ENCODE peak calls at places on chromosome X, in nine cellular contexts. One of them, this sample, is unnamed.

GRCh38 chrX:48761674-48762471 is at the start of gene GLOD5:
- DNase-seq in effector memory CD4-positive, alpha-beta T cell: no peak
- DNase-seq in RWPE2: no peak
- DNase-seq in tibial artery: no peak
- DNase-seq in HepG2: peak
- DNase-seq in GM12864: no peak
- DNase-seq in GM23248: no peak
- DNase-seq in brain microvascular endothelial cell: no peak
- DNase-seq in mesendoderm: peak
- DNase-seq in this sample: peak

GRCh38 chrX:66633541-66633940 is 5.3 kb downstream of the EDA2R start:
- DNase-seq in effector memory CD4-positive, alpha-beta T cell: no peak
- DNase-seq in brain microvascular endothelial cell: peak
- DNase-seq in mesendoderm: no peak
- DNase-seq in tibial artery: no peak
- DNase-seq in GM23248: peak
- DNase-seq in RWPE2: no peak
- DNase-seq in GM12864: no peak
- DNase-seq in HepG2: no peak
- DNase-seq in this sample: peak

GRCh38 chrX:110146521-110146920 is 143.6 kb downstream of the TMEM164 start:
- DNase-seq in RWPE2: no peak
- DNase-seq in HepG2: peak
- DNase-seq in mesendoderm: peak
- DNase-seq in GM23248: peak
- DNase-seq in GM12864: no peak
- DNase-seq in brain microvascular endothelial cell: peak
- DNase-seq in tibial artery: peak
- DNase-seq in effector memory CD4-positive, alpha-beta T cell: no peak
- DNase-seq in this sample: no peak

GRCh38 chrX:1398431-1399340 is 6.8 kb upstream of the SLC25A6 start:
- DNase-seq in brain microvascular endothelial cell: no peak
- DNase-seq in tibial artery: no peak
- DNase-seq in effector memory CD4-positive, alpha-beta T cell: no peak
- DNase-seq in GM12864: no peak
- DNase-seq in GM23248: no peak
- DNase-seq in RWPE2: no peak
- DNase-seq in HepG2: no peak
- DNase-seq in mesendoderm: no peak
- DNase-seq in this sample: no peak

GRCh38 chrX:142978130-142978684 is 47.5 kb upstream of the SPANXN4 start:
- DNase-seq in HepG2: no peak
- DNase-seq in mesendoderm: no peak
- DNase-seq in GM23248: no peak
- DNase-seq in RWPE2: no peak
- DNase-seq in tibial artery: no peak
- DNase-seq in GM12864: peak
- DNase-seq in effector memory CD4-positive, alpha-beta T cell: no peak
- DNase-seq in brain microvascular endothelial cell: no peak
- DNase-seq in this sample: no peak

GRCh38 chrX:119698835-119699234 is 5.9 kb upstream of the SEPTIN6 start:
- DNase-seq in GM12864: no peak
- DNase-seq in RWPE2: no peak
- DNase-seq in GM23248: peak
- DNase-seq in HepG2: peak
- DNase-seq in mesendoderm: peak
- DNase-seq in effector memory CD4-positive, alpha-beta T cell: no peak
- DNase-seq in tibial artery: no peak
- DNase-seq in brain microvascular endothelial cell: peak
- DNase-seq in this sample: peak

GRCh38 chrX:87808576-87809243 is 291.1 kb downstream of the KLHL4 start:
- DNase-seq in mesendoderm: no peak
- DNase-seq in HepG2: no peak
- DNase-seq in tibial artery: no peak
- DNase-seq in effector memory CD4-positive, alpha-beta T cell: no peak
- DNase-seq in GM23248: no peak
- DNase-seq in GM12864: no peak
- DNase-seq in brain microvascular endothelial cell: no peak
- DNase-seq in RWPE2: no peak
- DNase-seq in this sample: no peak

GRCh38 chrX:43693602-43694406 is 37.7 kb downstream of the MAOA start:
- DNase-seq in mesendoderm: no peak
- DNase-seq in RWPE2: no peak
- DNase-seq in brain microvascular endothelial cell: no peak
- DNase-seq in effector memory CD4-positive, alpha-beta T cell: no peak
- DNase-seq in GM12864: no peak
- DNase-seq in HepG2: peak
- DNase-seq in GM23248: no peak
- DNase-seq in tibial artery: no peak
- DNase-seq in this sample: peak

GRCh38 chrX:153573999-153574398 is 24.9 kb downstream of the CCNQ start:
- DNase-seq in mesendoderm: peak
- DNase-seq in GM12864: no peak
- DNase-seq in RWPE2: no peak
- DNase-seq in tibial artery: no peak
- DNase-seq in GM23248: peak
- DNase-seq in HepG2: no peak
- DNase-seq in brain microvascular endothelial cell: no peak
- DNase-seq in effector memory CD4-positive, alpha-beta T cell: no peak
- DNase-seq in this sample: no peak

GRCh38 chrX:357035-357692 is 29.5 kb downstream of the PPP2R3B start:
- DNase-seq in GM12864: no peak
- DNase-seq in HepG2: no peak
- DNase-seq in mesendoderm: no peak
- DNase-seq in tibial artery: no peak
- DNase-seq in brain microvascular endothelial cell: no peak
- DNase-seq in effector memory CD4-positive, alpha-beta T cell: no peak
- DNase-seq in RWPE2: peak
- DNase-seq in GM23248: no peak
- DNase-seq in this sample: no peak

GRCh38 chrX:129980540-129981206 is 1.8 kb upstream of the BCORL1 start:
- DNase-seq in tibial artery: peak
- DNase-seq in mesendoderm: peak
- DNase-seq in GM23248: peak
- DNase-seq in effector memory CD4-positive, alpha-beta T cell: no peak
- DNase-seq in RWPE2: no peak
- DNase-seq in HepG2: peak
- DNase-seq in GM12864: no peak
- DNase-seq in brain microvascular endothelial cell: no peak
- DNase-seq in this sample: peak

GRCh38 chrX:41026326-41027136 is 58.7 kb upstream of the USP9X start:
- DNase-seq in brain microvascular endothelial cell: no peak
- DNase-seq in mesendoderm: no peak
- DNase-seq in GM12864: no peak
- DNase-seq in RWPE2: no peak
- DNase-seq in HepG2: no peak
- DNase-seq in GM23248: no peak
- DNase-seq in effector memory CD4-positive, alpha-beta T cell: no peak
- DNase-seq in tibial artery: no peak
- DNase-seq in this sample: no peak

GRCh38 chrX:150635952-150636351 is 57.2 kb upstream of the MTMR1 start:
- DNase-seq in RWPE2: no peak
- DNase-seq in GM12864: no peak
- DNase-seq in effector memory CD4-positive, alpha-beta T cell: no peak
- DNase-seq in brain microvascular endothelial cell: peak
- DNase-seq in HepG2: no peak
- DNase-seq in mesendoderm: no peak
- DNase-seq in tibial artery: no peak
- DNase-seq in GM23248: peak
- DNase-seq in this sample: peak

GRCh38 chrX:44775726-44776125 is 68.1 kb upstream of the DUSP21 start:
- DNase-seq in mesendoderm: no peak
- DNase-seq in RWPE2: no peak
- DNase-seq in effector memory CD4-positive, alpha-beta T cell: no peak
- DNase-seq in GM23248: no peak
- DNase-seq in GM12864: no peak
- DNase-seq in tibial artery: no peak
- DNase-seq in brain microvascular endothelial cell: no peak
- DNase-seq in HepG2: no peak
- DNase-seq in this sample: peak

GRCh38 chrX:29671426-29671825 is 543.9 kb upstream of the MAGEB2 start:
- DNase-seq in mesendoderm: no peak
- DNase-seq in GM23248: no peak
- DNase-seq in tibial artery: no peak
- DNase-seq in brain microvascular endothelial cell: no peak
- DNase-seq in GM12864: no peak
- DNase-seq in RWPE2: no peak
- DNase-seq in effector memory CD4-positive, alpha-beta T cell: no peak
- DNase-seq in HepG2: no peak
- DNase-seq in this sample: no peak

GRCh38 chrX:39857780-39858179 is 240.0 kb downstream of the BCOR start:
- DNase-seq in HepG2: no peak
- DNase-seq in brain microvascular endothelial cell: no peak
- DNase-seq in mesendoderm: no peak
- DNase-seq in GM23248: no peak
- DNase-seq in GM12864: no peak
- DNase-seq in effector memory CD4-positive, alpha-beta T cell: no peak
- DNase-seq in tibial artery: no peak
- DNase-seq in RWPE2: no peak
- DNase-seq in this sample: no peak

GRCh38 chrX:115531818-115532403 is 29.1 kb upstream of the PLS3 start:
- DNase-seq in mesendoderm: no peak
- DNase-seq in RWPE2: no peak
- DNase-seq in GM12864: no peak
- DNase-seq in tibial artery: no peak
- DNase-seq in effector memory CD4-positive, alpha-beta T cell: no peak
- DNase-seq in brain microvascular endothelial cell: peak
- DNase-seq in HepG2: no peak
- DNase-seq in GM23248: peak
- DNase-seq in this sample: no peak

GRCh38 chrX:70398899-70399298 is 24.2 kb upstream of the GDPD2 start:
- DNase-seq in RWPE2: no peak
- DNase-seq in tibial artery: no peak
- DNase-seq in HepG2: peak
- DNase-seq in effector memory CD4-positive, alpha-beta T cell: no peak
- DNase-seq in GM23248: peak
- DNase-seq in brain microvascular endothelial cell: peak
- DNase-seq in GM12864: no peak
- DNase-seq in mesendoderm: no peak
- DNase-seq in this sample: no peak

GRCh38 chrX:44055638-44056037 is 82.4 kb upstream of the NDP start:
- DNase-seq in RWPE2: no peak
- DNase-seq in tibial artery: no peak
- DNase-seq in HepG2: no peak
- DNase-seq in GM23248: no peak
- DNase-seq in GM12864: no peak
- DNase-seq in mesendoderm: no peak
- DNase-seq in effector memory CD4-positive, alpha-beta T cell: no peak
- DNase-seq in brain microvascular endothelial cell: no peak
- DNase-seq in this sample: no peak

GRCh38 chrX:40009890-40010289 is 87.9 kb downstream of the BCOR start:
- DNase-seq in GM12864: no peak
- DNase-seq in tibial artery: no peak
- DNase-seq in HepG2: no peak
- DNase-seq in GM23248: no peak
- DNase-seq in effector memory CD4-positive, alpha-beta T cell: no peak
- DNase-seq in RWPE2: no peak
- DNase-seq in brain microvascular endothelial cell: no peak
- DNase-seq in mesendoderm: no peak
- DNase-seq in this sample: no peak

GRCh38 chrX:18833071-18833731 is 125.8 kb downstream of the PPEF1 start:
- DNase-seq in mesendoderm: no peak
- DNase-seq in effector memory CD4-positive, alpha-beta T cell: no peak
- DNase-seq in GM12864: no peak
- DNase-seq in HepG2: no peak
- DNase-seq in GM23248: peak
- DNase-seq in RWPE2: no peak
- DNase-seq in tibial artery: peak
- DNase-seq in brain microvascular endothelial cell: peak
- DNase-seq in this sample: no peak
- H3K4me3 ChIP-seq in mesendoderm: no peak
- H3K4me3 ChIP-seq in effector memory CD4-positive, alpha-beta T cell: no peak
- H3K4me3 ChIP-seq in GM12864: no peak
- H3K4me3 ChIP-seq in HepG2: peak
- H3K4me3 ChIP-seq in GM23248: peak
- H3K4me3 ChIP-seq in RWPE2: no peak
- H3K4me3 ChIP-seq in tibial artery: peak
- H3K4me3 ChIP-seq in brain microvascular endothelial cell: peak
- H3K4me3 ChIP-seq in this sample: no peak

GRCh38 chrX:21757960-21758359 is at the start of gene SMPX:
- DNase-seq in brain microvascular endothelial cell: no peak
- DNase-seq in RWPE2: no peak
- DNase-seq in tibial artery: no peak
- DNase-seq in effector memory CD4-positive, alpha-beta T cell: no peak
- DNase-seq in GM12864: no peak
- DNase-seq in mesendoderm: no peak
- DNase-seq in HepG2: no peak
- DNase-seq in GM23248: no peak
- DNase-seq in this sample: no peak
- H3K4me3 ChIP-seq in brain microvascular endothelial cell: no peak
- H3K4me3 ChIP-seq in RWPE2: no peak
- H3K4me3 ChIP-seq in tibial artery: peak
- H3K4me3 ChIP-seq in effector memory CD4-positive, alpha-beta T cell: no peak
- H3K4me3 ChIP-seq in GM12864: no peak
- H3K4me3 ChIP-seq in mesendoderm: no peak
- H3K4me3 ChIP-seq in HepG2: no peak
- H3K4me3 ChIP-seq in GM23248: no peak
- H3K4me3 ChIP-seq in this sample: no peak

GRCh38 chrX:38332505-38332904 is 5.2 kb upstream of the RPGR start:
- DNase-seq in effector memory CD4-positive, alpha-beta T cell: no peak
- DNase-seq in RWPE2: no peak
- DNase-seq in HepG2: no peak
- DNase-seq in mesendoderm: no peak
- DNase-seq in tibial artery: no peak
- DNase-seq in GM23248: no peak
- DNase-seq in brain microvascular endothelial cell: no peak
- DNase-seq in GM12864: peak
- DNase-seq in this sample: no peak

GRCh38 chrX:38327007-38327774 is at the start of gene RPGR:
- DNase-seq in GM12864: peak
- DNase-seq in effector memory CD4-positive, alpha-beta T cell: peak
- DNase-seq in HepG2: peak
- DNase-seq in brain microvascular endothelial cell: peak
- DNase-seq in RWPE2: peak
- DNase-seq in mesendoderm: peak
- DNase-seq in GM23248: peak
- DNase-seq in tibial artery: peak
- DNase-seq in this sample: peak

GRCh38 chrX:38326086-38326485 is 1.2 kb downstream of the RPGR start:
- DNase-seq in brain microvascular endothelial cell: no peak
- DNase-seq in HepG2: no peak
- DNase-seq in GM23248: peak
- DNase-seq in effector memory CD4-positive, alpha-beta T cell: no peak
- DNase-seq in mesendoderm: no peak
- DNase-seq in RWPE2: no peak
- DNase-seq in GM12864: no peak
- DNase-seq in tibial artery: no peak
- DNase-seq in this sample: no peak

GRCh38 chrX:38327775-38328081 is 419 bp upstream of the RPGR start:
- DNase-seq in GM12864: no peak
- DNase-seq in brain microvascular endothelial cell: no peak
- DNase-seq in RWPE2: no peak
- DNase-seq in effector memory CD4-positive, alpha-beta T cell: no peak
- DNase-seq in HepG2: no peak
- DNase-seq in tibial artery: no peak
- DNase-seq in GM23248: no peak
- DNase-seq in mesendoderm: no peak
- DNase-seq in this sample: no peak
- H3K4me3 ChIP-seq in GM12864: no peak
- H3K4me3 ChIP-seq in brain microvascular endothelial cell: peak
- H3K4me3 ChIP-seq in RWPE2: peak
- H3K4me3 ChIP-seq in effector memory CD4-positive, alpha-beta T cell: peak
- H3K4me3 ChIP-seq in HepG2: peak
- H3K4me3 ChIP-seq in tibial artery: peak
- H3K4me3 ChIP-seq in GM23248: peak
- H3K4me3 ChIP-seq in mesendoderm: no peak
- H3K4me3 ChIP-seq in this sample: no peak

GRCh38 chrX:64394874-64395567 is at the start of gene MTMR8:
- DNase-seq in GM12864: peak
- DNase-seq in brain microvascular endothelial cell: peak
- DNase-seq in effector memory CD4-positive, alpha-beta T cell: peak
- DNase-seq in GM23248: peak
- DNase-seq in tibial artery: peak
- DNase-seq in RWPE2: peak
- DNase-seq in HepG2: no peak
- DNase-seq in mesendoderm: peak
- DNase-seq in this sample: peak
- H3K4me3 ChIP-seq in GM12864: peak
- H3K4me3 ChIP-seq in brain microvascular endothelial cell: peak
- H3K4me3 ChIP-seq in effector memory CD4-positive, alpha-beta T cell: peak
- H3K4me3 ChIP-seq in GM23248: no peak
- H3K4me3 ChIP-seq in tibial artery: peak
- H3K4me3 ChIP-seq in RWPE2: peak
- H3K4me3 ChIP-seq in HepG2: no peak
- H3K4me3 ChIP-seq in mesendoderm: peak
- H3K4me3 ChIP-seq in this sample: peak

This sample was measured in trophoblast cell.